ENCODE peak calls at places on chromosome 2, in ten cellular contexts. M is suprapubic skin, L is lower lobe of right lung, A is sigmoid colon, U is tibial nerve, W is testis, P is astrocyte, G is PC-3, X is OCI-LY7, Q is pancreas. R is an unnamed sample.

GRCh38 chr2:238938460-238939055 is 90.7 kb downstream of the TWIST2 start:
- DNase-seq in M (peak; percentile 96), L (no peak), A (peak; percentile 97), U (peak; percentile 91), W (peak; percentile 90), P (peak; percentile 99), G (no peak), X (no peak), Q (peak; percentile 43), R (no peak)

GRCh38 chr2:240350006-240350355 is 85.5 kb upstream of the GPC1 start:
- DNase-seq in M (no peak), L (no peak), A (peak; percentile 57), U (no peak), W (no peak), P (no peak), G (no peak), X (no peak), Q (no peak), R (no peak)

GRCh38 chr2:179376881-179377280 is 112.2 kb upstream of the SESTD1 start:
- DNase-seq in M (no peak), L (no peak), A (no peak), U (no peak), W (no peak), P (peak; percentile 75), G (no peak), X (no peak), Q (no peak), R (no peak)

GRCh38 chr2:216698895-216699294 is 3.5 kb upstream of the IGFBP5 start:
- DNase-seq in M (no peak), L (no peak), A (peak; percentile 63), U (peak; percentile 55), W (peak; percentile 53), P (peak; percentile 61), G (peak; percentile 74), X (peak; percentile 42), Q (no peak), R (no peak)

GRCh38 chr2:85318222-85319182 is 9.3 kb downstream of the TGOLN2 start:
- DNase-seq in M (peak; percentile 43), L (no peak), A (peak; percentile 57), U (no peak), W (no peak), P (peak; percentile 46), G (peak; percentile 35), X (no peak), Q (no peak), R (no peak)

GRCh38 chr2:96115631-96116423 is 544 bp downstream of the ADRA2B start:
- DNase-seq in M (no peak), L (peak; percentile 44), A (no peak), U (no peak), W (no peak), P (no peak), G (no peak), X (no peak), Q (peak; percentile 39), R (no peak)

GRCh38 chr2:172370821-172371455 is 56.4 kb upstream of the ITGA6 start:
- DNase-seq in M (no peak), L (no peak), A (no peak), U (no peak), W (no peak), P (no peak), G (no peak), X (no peak), Q (no peak), R (no peak)

GRCh38 chr2:96336873-96337272 is 1.3 kb downstream of the NCAPH start:
- DNase-seq in M (no peak), L (no peak), A (no peak), U (no peak), W (no peak), P (no peak), G (no peak), X (peak; percentile 24), Q (no peak), R (no peak)

GRCh38 chr2:193276069-193276468 is 1081.3 kb upstream of the TMEFF2 start:
- DNase-seq in M (no peak), L (no peak), A (no peak), U (no peak), W (no peak), P (no peak), G (no peak), X (no peak), Q (no peak), R (no peak)

GRCh38 chr2:156918410-156918809 is 339.1 kb upstream of the GALNT5 start:
- DNase-seq in M (no peak), L (no peak), A (no peak), U (no peak), W (no peak), P (peak; percentile 42), G (no peak), X (no peak), Q (no peak), R (no peak)

GRCh38 chr2:125167820-125168219 is 1142.7 kb downstream of the CNTNAP5 start:
- DNase-seq in M (no peak), L (no peak), A (no peak), U (no peak), W (no peak), P (peak; percentile 71), G (no peak), X (no peak), Q (no peak), R (no peak)

GRCh38 chr2:99876956-99877355 is 265.4 kb downstream of the AFF3 start:
- DNase-seq in M (no peak), L (no peak), A (no peak), U (no peak), W (no peak), P (no peak), G (no peak), X (no peak), Q (no peak), R (no peak)

GRCh38 chr2:32904711-32905110 is 42.0 kb upstream of the LTBP1 start:
- DNase-seq in M (no peak), L (no peak), A (no peak), U (no peak), W (no peak), P (no peak), G (no peak), X (no peak), Q (no peak), R (no peak)

GRCh38 chr2:23425338-23425871 is 40.4 kb downstream of the KLHL29 start:
- DNase-seq in M (no peak), L (no peak), A (peak; percentile 58), U (no peak), W (no peak), P (no peak), G (no peak), X (no peak), Q (no peak), R (no peak)

DNA sequence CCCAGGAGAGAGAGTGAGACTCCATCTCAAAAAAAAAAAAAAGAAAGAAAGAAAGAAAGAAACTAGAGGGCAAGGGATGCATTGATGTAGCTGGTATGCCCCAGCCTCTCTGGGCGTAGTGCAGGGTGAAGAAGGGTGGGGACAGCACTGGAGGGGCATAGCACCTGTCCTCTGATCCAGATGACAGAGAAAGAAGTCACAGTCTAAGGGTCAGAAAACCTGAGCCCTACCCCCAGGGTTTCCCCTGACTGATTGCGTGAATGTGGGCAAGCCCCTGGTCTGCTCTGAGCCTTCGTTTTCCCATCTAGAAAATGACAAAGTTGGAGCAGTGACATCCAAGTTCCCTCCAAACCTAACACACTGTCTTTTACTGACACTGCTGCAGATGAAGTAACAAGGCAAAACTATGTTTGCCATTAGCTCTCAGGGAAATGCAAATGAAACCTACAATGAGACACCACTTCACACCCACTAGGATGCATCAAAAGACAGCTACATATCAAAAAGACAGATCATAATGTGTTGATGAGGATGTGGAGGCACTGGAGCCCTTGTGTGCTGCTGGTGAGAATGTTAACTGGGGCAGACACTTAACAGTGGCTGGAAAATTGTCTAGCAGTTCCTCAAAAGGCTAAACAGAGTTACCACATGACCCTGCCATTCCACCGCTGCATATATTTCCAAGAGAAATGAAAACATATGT is 19.5 kb upstream of the YWHAQ start:
- DNase-seq in M (no peak), L (no peak), A (no peak), U (no peak), W (no peak), P (no peak), G (no peak), X (no peak), Q (no peak), R (no peak)
- H3K4me1 ChIP-seq in M (no peaks in the 10 kb centered on the region), L (no peaks in the 10 kb centered on the region), A (no peaks in the 10 kb centered on the region), U (no peaks in the 10 kb centered on the region), W (peaks cover 16% of the 10 kb centered on the region), P (peaks cover 13% of the 10 kb centered on the region), G (peaks cover 13% of the 10 kb centered on the region), X (no peaks in the 10 kb centered on the region), Q (no peaks in the 10 kb centered on the region), R (peaks cover 2% of the 10 kb centered on the region)

DNA sequence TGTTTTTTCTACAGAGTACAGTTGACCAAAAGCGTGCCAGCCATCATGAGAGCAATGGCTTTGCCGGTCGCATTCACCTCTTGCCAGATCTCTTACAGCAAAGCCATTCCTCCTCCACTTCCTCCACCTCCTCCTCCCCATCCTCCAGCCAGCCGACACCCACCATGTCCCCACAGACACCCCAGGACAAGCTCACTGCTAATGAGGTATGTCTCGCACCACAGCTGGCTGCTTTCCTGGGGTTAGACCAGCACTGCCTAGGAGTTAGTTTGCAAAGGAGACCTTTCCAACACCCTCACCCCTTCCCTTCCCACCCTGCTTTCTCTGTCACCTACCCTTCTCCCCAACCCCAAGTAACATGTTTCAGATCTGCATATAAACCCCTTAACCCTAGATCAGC is 120.3 kb upstream of the IL1R2 start:
- DNase-seq in M (no peak), L (no peak), A (no peak), U (no peak), W (no peak), P (no peak), G (no peak), X (no peak), Q (no peak), R (no peak)
- TF ChIP-seq CTCF in M (no peak), L (no peak), A (no peak), U (no peak), W (no peak), P (no peak), G (no peak), X (no peak), Q (no peak), R (no peak)

GRCh38 chr2:176390276-176390675 is 121.0 kb downstream of the MTX2 start:
- DNase-seq in M (no peak), L (no peak), A (no peak), U (no peak), W (no peak), P (peak; percentile 28), G (peak; percentile 17), X (no peak), Q (no peak), R (no peak)
- H3K27ac ChIP-seq in M (no peak overlapping the region), L (no peak overlapping the region), A (no peak overlapping the region), U (no peak overlapping the region), W (no peak overlapping the region), P (no peak overlapping the region), G (no peak overlapping the region), X (no peak overlapping the region), Q (no peak overlapping the region), R (no peak overlapping the region)

DNA sequence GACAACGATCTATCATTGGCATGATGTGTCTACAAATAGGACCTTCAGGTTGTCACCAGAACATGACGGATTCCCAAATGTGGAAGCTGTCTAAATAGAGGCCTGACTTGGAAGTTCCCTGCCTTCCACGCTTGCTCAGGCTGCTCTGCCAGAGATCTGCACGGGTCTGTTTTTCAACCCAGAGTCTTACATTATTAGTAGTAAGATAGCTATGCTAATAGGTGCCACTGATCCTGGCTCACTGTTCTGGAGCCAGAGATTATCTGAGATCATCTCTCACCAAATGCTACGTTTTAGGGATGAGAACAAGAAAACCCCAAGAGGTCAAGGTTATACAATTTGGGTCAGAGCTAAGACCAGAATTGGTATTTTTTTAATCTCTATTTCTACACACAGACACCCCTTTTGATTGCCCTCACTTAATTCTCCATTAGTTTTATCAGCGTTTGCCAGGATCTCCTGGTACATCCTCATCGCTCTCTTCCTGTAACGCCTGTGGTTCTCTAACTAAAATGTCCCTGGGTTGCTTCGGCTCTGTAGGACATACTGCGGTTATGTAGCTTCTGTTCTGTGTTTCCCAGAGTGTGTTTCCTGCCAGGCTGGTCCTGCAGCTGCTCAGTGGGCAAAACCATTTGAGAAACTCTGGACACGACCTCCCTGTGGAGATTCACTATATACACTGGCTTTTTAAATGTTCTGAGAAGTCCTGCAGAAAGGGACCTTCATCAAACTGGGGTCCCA is 5.7 kb downstream of the CDC42EP3 start:
- DNase-seq in M (no peak), L (no peak), A (no peak), U (no peak), W (no peak), P (no peak), G (no peak), X (no peak), Q (no peak), R (no peak)
- H3K4me1 ChIP-seq in M (peaks cover 33% of the 10 kb centered on the region), L (peaks cover 88% of the 10 kb centered on the region), A (no peaks in the 10 kb centered on the region), U (peaks cover 20% of the 10 kb centered on the region), W (peaks cover 7% of the 10 kb centered on the region), P (peaks cover 43% of the 10 kb centered on the region), G (peaks cover 16% of the 10 kb centered on the region), X (peaks cover 39% of the 10 kb centered on the region), Q (no peaks in the 10 kb centered on the region), R (peaks cover 93% of the 10 kb centered on the region)

R was measured in esophagus squamous epithelium.